ENCODE peak calls at places on chromosomes 6 and 20, in seven cellular contexts. F is A549, Q is suprapubic skin, A is NB4, O is Peyer's patch, E is IMR-90, X is HCT116. T is an unnamed sample.
A peak's percentile ranks its signal among the peaks of the same experiment; 100 is the strongest.

GRCh38 chr20:35306931-35307517 is 14.8 kb upstream of the FAM83C start:
- DNase-seq in O (peak; percentile 68), F (peak; percentile 84), Q (no peak), A (peak; percentile 75), X (peak; percentile 60), E (peak; percentile 84), T (peak; percentile 28)

GRCh38 chr6:12572884-12573824 is 143.4 kb upstream of the PHACTR1 start:
- DNase-seq in F (peak; percentile 81), A (no peak), X (no peak), E (peak; percentile 79), O (no peak), Q (no peak), T (no peak)

GRCh38 chr6:44373051-44373450 is 14.5 kb upstream of the CDC5L start:
- DNase-seq in X (no peak), F (no peak), E (no peak), A (no peak), O (no peak), Q (no peak), T (no peak)

GRCh38 chr20:11686900-11687543 is 230.7 kb upstream of the BTBD3 start:
- DNase-seq in Q (no peak), X (no peak), O (no peak), A (no peak), E (peak; percentile 1), F (no peak), T (no peak)

GRCh38 chr20:12171927-12172581 is 254.4 kb downstream of the BTBD3 start:
- DNase-seq in Q (no peak), F (no peak), A (peak; percentile 40), O (no peak), E (peak; percentile 84), X (no peak), T (no peak)

GRCh38 chr20:14005996-14006395 is 10.7 kb downstream of the MACROD2 start:
- DNase-seq in O (no peak), Q (no peak), F (no peak), A (no peak), X (no peak), E (no peak), T (no peak)

GRCh38 chr20:19609642-19610223 is 148.3 kb upstream of the RIN2 start:
- DNase-seq in Q (peak; percentile 4), O (no peak), F (no peak), E (no peak), X (no peak), A (no peak), T (no peak)

GRCh38 chr6:17450825-17451224 is 57.4 kb downstream of the CAP2 start:
- DNase-seq in F (no peak), A (no peak), X (no peak), Q (no peak), E (no peak), O (no peak), T (no peak)

GRCh38 chr6:168196385-168196860 is 117.4 kb upstream of the FRMD1 start:
- DNase-seq in O (peak; percentile 50), A (no peak), F (peak; percentile 49), X (no peak), Q (peak; percentile 69), E (no peak), T (no peak)

GRCh38 chr6:168195712-168196111 is 116.7 kb upstream of the FRMD1 start:
- DNase-seq in Q (peak; percentile 59), X (no peak), O (peak; percentile 24), E (no peak), F (no peak), A (no peak), T (no peak)

GRCh38 chr6:168197636-168198301 is 118.8 kb upstream of the FRMD1 start:
- DNase-seq in X (no peak), F (no peak), O (peak; percentile 23), E (no peak), Q (peak; percentile 64), A (no peak), T (no peak)

GRCh38 chr6:168198302-168199180 is 119.5 kb upstream of the FRMD1 start:
- DNase-seq in X (no peak), O (peak; percentile 23), E (no peak), Q (peak; percentile 58), A (no peak), F (no peak), T (no peak)

DNA sequence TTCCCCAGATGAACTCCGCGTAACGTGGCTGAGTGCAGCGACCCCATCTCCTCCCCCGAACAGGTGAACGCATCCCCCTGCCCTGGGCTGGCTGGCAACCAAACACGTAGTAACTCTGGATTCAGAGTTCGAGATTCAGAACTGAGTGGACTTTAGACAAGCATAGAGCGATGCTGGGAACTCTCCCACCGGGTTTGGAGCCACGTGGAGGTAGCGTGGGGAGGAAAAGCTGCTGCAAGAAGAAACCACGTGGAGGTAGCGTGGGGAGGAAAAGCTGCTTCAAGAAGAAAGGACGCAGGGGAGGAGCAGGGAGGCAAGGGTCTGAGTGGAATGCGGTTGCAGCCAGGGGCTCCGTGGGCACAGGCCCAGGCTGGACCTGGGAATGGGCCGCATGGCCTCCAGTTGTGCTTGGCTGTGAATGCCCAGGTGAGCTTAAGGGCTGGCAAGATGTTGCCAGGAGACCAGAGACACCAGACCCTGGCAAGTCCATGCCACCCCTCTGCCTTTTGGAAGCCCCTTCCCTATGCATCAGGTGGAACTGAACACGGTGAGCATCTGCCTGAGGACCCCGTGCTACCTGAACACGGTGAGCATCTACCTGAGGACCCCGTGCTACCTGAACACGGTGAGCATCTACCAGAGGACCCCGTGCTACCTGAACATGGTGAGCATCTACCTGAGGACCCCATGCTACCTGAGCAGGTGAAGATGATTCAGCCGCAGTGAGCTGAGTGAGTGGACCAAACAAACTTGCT is 118.0 kb upstream of the FRMD1 start:
- DNase-seq in Q (peak; percentile 56), O (peak; percentile 33), X (no peak), E (no peak), A (no peak), F (no peak), T (no peak)
- TF ChIP-seq POLR2A in Q (no peak), O (no peak), X (no peak), E (no peak), A (no peak), F (no peak), T (no peak)

DNA sequence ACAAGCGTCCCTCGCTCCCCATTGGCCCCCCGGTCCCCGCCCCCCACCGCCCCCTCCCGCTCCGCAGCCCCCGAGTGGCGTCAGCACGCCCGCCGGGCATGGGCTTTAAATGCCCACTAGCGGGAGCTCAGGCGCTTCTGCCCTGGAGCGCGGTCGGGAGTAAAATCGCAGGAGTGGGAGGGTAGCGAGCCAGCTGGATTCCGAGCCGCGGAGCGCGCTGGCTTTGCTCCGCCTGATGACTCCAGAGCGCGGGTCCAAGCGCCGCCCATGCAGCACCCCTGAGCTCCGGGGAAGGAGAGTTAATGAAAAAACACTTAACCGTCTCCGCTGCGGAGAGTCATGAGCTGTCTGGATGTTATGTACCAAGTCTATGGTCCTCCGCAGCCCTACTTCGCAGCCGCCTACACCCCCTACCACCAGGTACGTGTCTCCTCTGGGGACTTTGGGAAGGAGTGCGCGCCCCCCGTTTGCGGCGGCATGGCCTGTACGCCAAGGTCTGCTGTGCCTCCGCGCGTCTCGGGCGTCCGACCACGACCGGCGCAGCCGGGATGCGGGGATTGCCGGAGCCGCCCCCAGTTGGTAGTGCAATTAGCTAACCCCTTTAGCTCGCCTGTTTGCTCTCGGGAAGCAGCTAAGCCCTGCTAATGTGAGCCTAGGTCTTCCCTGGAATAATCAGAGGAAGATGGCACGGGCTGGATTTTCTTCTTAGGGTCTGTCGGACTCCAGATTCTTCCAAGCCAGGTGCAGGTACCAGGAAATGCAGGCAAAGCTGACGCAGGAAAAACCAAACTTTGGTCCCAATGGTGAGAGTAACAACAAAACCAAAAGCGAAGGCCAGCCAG is at the start of gene VGLL2:
- DNase-seq in A (no peak), O (no peak), F (no peak), X (no peak), E (peak; percentile 18), Q (no peak), T (no peak)
- H3K4me3 ChIP-seq in A (no peak within 1 kb of the TSS), O (peak within 1 kb of the TSS; percentile 38), F (peak within 1 kb of the TSS; percentile 41), X (no peak within 1 kb of the TSS), E (peak within 1 kb of the TSS; percentile 24), Q (peak within 1 kb of the TSS; percentile 46), T (peak within 1 kb of the TSS; percentile 45)

GRCh38 chr6:25992413-25993037 is 29.9 kb downstream of the TRIM38 start:
- DNase-seq in Q (peak; percentile 95), E (peak; percentile 90), F (peak; percentile 90), O (peak; percentile 98), X (peak; percentile 78), A (peak; percentile 96), T (peak; percentile 93)
- TF ChIP-seq POLR2A in Q (peak; percentile 69), E (peak; percentile 73), F (peak; percentile 90), O (peak; percentile 86), X (peak; percentile 61), A (peak; percentile 86), T (peak; percentile 89)

GRCh38 chr6:28880894-28881780 is 42.6 kb downstream of the TRIM27 start:
- DNase-seq in F (peak; percentile 74), Q (no peak), O (peak; percentile 80), A (peak; percentile 80), X (peak; percentile 62), E (peak; percentile 75), T (peak; percentile 73)

GRCh38 chr6:28885149-28885738 is 38.5 kb downstream of the TRIM27 start:
- DNase-seq in F (no peak), O (no peak), Q (no peak), X (no peak), E (no peak), A (no peak), T (no peak)

GRCh38 chr6:28880519-28880893 is 43.3 kb downstream of the TRIM27 start:
- DNase-seq in X (no peak), O (no peak), Q (no peak), A (no peak), F (no peak), E (no peak), T (no peak)

GRCh38 chr6:28888097-28888496 is 35.7 kb downstream of the TRIM27 start:
- DNase-seq in E (no peak), Q (no peak), X (no peak), A (no peak), F (no peak), O (no peak), T (no peak)

DNA sequence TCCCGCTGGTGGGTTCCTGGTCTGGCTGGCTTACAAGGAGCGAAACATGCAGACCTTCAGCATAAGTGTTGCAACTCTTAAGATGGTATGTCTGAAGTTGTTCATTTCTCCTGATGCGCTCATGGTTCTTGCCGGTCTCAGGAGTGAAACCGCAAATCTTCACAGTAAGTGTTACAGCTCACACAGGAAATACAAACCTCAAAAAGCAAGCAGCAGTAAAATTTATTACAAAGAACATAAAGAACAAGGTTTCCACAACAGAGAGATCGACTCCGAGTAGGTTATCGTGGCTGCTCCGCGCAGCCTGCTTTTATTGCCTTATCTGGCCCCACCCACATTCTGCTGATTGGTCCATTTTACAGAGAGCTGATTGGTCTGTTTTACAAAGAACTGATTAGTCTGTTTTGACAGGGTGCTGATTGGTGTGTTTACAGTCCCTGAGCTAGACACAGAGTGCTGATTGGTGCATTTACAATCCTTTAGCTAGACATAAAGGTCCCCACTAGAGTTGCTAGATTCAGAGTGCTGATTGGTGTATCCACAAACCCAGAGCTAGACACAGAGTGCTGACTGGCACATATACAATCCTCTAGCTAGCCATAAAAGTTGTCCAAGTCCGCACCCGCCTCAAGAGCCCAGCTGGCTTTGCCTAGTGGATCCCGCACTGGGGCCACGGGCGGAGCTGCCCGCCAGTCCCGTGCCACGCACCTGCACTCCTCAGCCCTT is 39.2 kb downstream of the TRIM27 start:
- DNase-seq in F (no peak), O (peak; percentile 65), A (peak; percentile 81), Q (no peak), X (no peak), E (no peak), T (no peak)
- H3K4me3 ChIP-seq in F (no peak overlapping the region), O (no peak overlapping the region), A (peak overlapping the region; percentile 61), Q (peak overlapping the region; percentile 18), X (no peak overlapping the region), E (no peak overlapping the region), T (no peak overlapping the region)